ENCODE peak calls at places on chromosome 2, in ten cellular contexts. K is HFFc6, S is pancreas, N is cardiac muscle cell, C is astrocyte of the spinal cord, B is K562, Z is kidney, P is heart left ventricle, Q is hepatocyte, T is nephron progenitor cell. L is an unnamed sample.

GRCh38 chr2:181953773-181954537 is 31.7 kb upstream of the PPP1R1C start:
- DNase-seq in Z (peak), C (peak), K (no peak), Q (peak), B (peak), S (peak), T (peak), P (peak), N (peak), L (peak)

GRCh38 chr2:190528521-190529001 is 6.0 kb downstream of the NEMP2 start:
- DNase-seq in K (no peak), T (no peak), S (no peak), C (peak), B (no peak), N (no peak), Z (no peak), Q (peak), P (no peak), L (no peak)

GRCh38 chr2:56334622-56335021 is 150.8 kb downstream of the CCDC85A start:
- DNase-seq in T (no peak), S (no peak), Z (no peak), N (no peak), K (no peak), C (no peak), P (no peak), Q (no peak), B (no peak), L (no peak)

GRCh38 chr2:206863721-206864120 is 75.6 kb upstream of the CPO start:
- DNase-seq in P (no peak), B (no peak), N (no peak), S (no peak), K (no peak), C (no peak), Z (no peak), Q (no peak), T (no peak), L (no peak)

GRCh38 chr2:65299246-65299645 is 71.6 kb downstream of the ACTR2 start:
- DNase-seq in K (peak), N (no peak), Z (no peak), S (no peak), B (peak), P (no peak), T (no peak), Q (no peak), C (no peak), L (peak)

GRCh38 chr2:68024450-68024849 is 38.4 kb downstream of the C1D start:
- DNase-seq in T (no peak), Z (peak), S (no peak), B (no peak), C (no peak), Q (no peak), P (no peak), N (no peak), K (no peak), L (no peak)

GRCh38 chr2:101725038-101725437 is 27.5 kb downstream of the MAP4K4 start:
- DNase-seq in N (no peak), K (no peak), Z (no peak), P (no peak), T (no peak), S (no peak), C (no peak), Q (no peak), B (no peak), L (no peak)

GRCh38 chr2:98697651-98698337 is 33.1 kb downstream of the MGAT4A start:
- DNase-seq in B (no peak), N (no peak), Z (no peak), S (no peak), T (no peak), K (no peak), C (no peak), P (no peak), Q (no peak), L (no peak)

GRCh38 chr2:216056739-216057138 is 24.9 kb downstream of the PECR start:
- DNase-seq in P (no peak), Q (peak), T (no peak), N (no peak), B (no peak), C (no peak), Z (no peak), K (no peak), S (no peak), L (no peak)

GRCh38 chr2:56713161-56713676 is 529.4 kb downstream of the CCDC85A start:
- DNase-seq in N (peak), T (no peak), S (no peak), C (peak), Q (no peak), Z (no peak), B (no peak), K (peak), P (no peak), L (no peak)

GRCh38 chr2:98505991-98506664 is 61.5 kb downstream of the INPP4A start:
- DNase-seq in Z (no peak), T (no peak), C (no peak), B (no peak), P (no peak), Q (no peak), N (no peak), S (no peak), K (no peak), L (no peak)

GRCh38 chr2:21754164-21754788 is 630.5 kb downstream of the TDRD15 start:
- DNase-seq in K (no peak), P (no peak), T (no peak), S (no peak), Q (no peak), Z (no peak), C (no peak), N (peak), B (no peak), L (no peak)
- TF ChIP-seq CTCF in K (no peak), P (peak), T (peak), S (no peak), Q (peak), Z (peak), C (no peak), N (no peak), B (no peak), L (no peak)

GRCh38 chr2:136117391-136117841 is 533 bp downstream of the CXCR4 start:
- DNase-seq in Z (peak), Q (peak), P (peak), S (peak), K (no peak), B (peak), T (peak), C (peak), N (peak), L (no peak)
- TF ChIP-seq CTCF in Z (no peak), Q (peak), P (peak), S (no peak), K (no peak), B (no peak), T (no peak), C (no peak), N (peak), L (no peak)

GRCh38 chr2:227551804-227552203 is 46.9 kb upstream of the SCYGR2 start:
- DNase-seq in K (no peak), S (no peak), P (no peak), Z (no peak), Q (no peak), T (no peak), C (no peak), N (no peak), B (no peak), L (no peak)

DNA sequence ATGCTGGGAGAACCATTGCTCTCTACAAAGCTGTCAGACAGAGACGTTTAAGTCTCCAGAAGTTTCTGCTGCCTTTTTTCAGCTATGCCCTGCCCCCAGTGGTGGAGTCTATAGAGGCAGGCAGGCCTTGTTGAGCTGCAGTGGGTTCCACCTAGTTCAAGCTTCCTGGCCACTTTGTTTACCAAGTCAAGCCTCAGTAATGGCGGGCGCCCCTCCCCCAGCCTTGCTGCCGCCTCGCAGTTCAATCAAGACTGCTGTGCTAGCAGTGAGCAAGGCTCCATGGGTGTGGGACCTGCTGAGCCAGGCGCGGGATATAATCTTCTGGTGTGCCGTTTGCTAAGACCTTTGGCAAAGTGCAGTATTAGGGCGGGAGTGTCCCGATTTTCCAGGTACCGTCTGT is 52.7 kb upstream of the SCYGR2 start:
- DNase-seq in C (no peak), Z (no peak), N (no peak), S (no peak), Q (no peak), B (peak), K (no peak), P (no peak), T (no peak), L (no peak)
- TF ChIP-seq CTCF in C (peak), Z (no peak), N (peak), S (no peak), Q (no peak), B (peak), K (peak), P (no peak), T (no peak), L (no peak)

GRCh38 chr2:231387904-231388724 is 7.4 kb upstream of the B3GNT7 start:
- DNase-seq in S (no peak), Z (no peak), K (peak), Q (peak), C (peak), B (no peak), T (no peak), P (peak), N (peak), L (peak)
- TF ChIP-seq CTCF in S (no peak), Z (no peak), K (no peak), Q (no peak), C (peak), B (no peak), T (no peak), P (no peak), N (peak), L (no peak)

L was measured in natural killer cell.